ENCODE peak calls at places on chromosome 18, in eight cellular contexts. One of them, this sample, is unnamed.

GRCh38 chr18:57051586-57052044 is 95.3 kb upstream of the BOD1L2 start:
- DNase-seq in MM.1S: peak; percentile 82
- DNase-seq in psoas muscle: no peak
- DNase-seq in right lobe of liver: peak; percentile 58
- DNase-seq in fibroblast of the aortic adventitia: no peak
- DNase-seq in lower lobe of right lung: no peak
- DNase-seq in left ventricle myocardium inferior: no peak
- DNase-seq in fibroblast of lung: no peak
- DNase-seq in this sample: no peak

GRCh38 chr18:26956894-26957293 is 91.4 kb upstream of the AQP4 start:
- DNase-seq in psoas muscle: no peak
- DNase-seq in right lobe of liver: no peak
- DNase-seq in fibroblast of the aortic adventitia: no peak
- DNase-seq in left ventricle myocardium inferior: no peak
- DNase-seq in lower lobe of right lung: no peak
- DNase-seq in fibroblast of lung: no peak
- DNase-seq in MM.1S: no peak
- DNase-seq in this sample: no peak

GRCh38 chr18:2963048-2963447 is 49.9 kb downstream of the LPIN2 start:
- DNase-seq in left ventricle myocardium inferior: no peak
- DNase-seq in MM.1S: no peak
- DNase-seq in right lobe of liver: no peak
- DNase-seq in fibroblast of lung: no peak
- DNase-seq in lower lobe of right lung: no peak
- DNase-seq in fibroblast of the aortic adventitia: no peak
- DNase-seq in psoas muscle: no peak
- DNase-seq in this sample: no peak

GRCh38 chr18:70121842-70122241 is 83.6 kb downstream of the RTTN start:
- DNase-seq in fibroblast of lung: no peak
- DNase-seq in lower lobe of right lung: no peak
- DNase-seq in fibroblast of the aortic adventitia: no peak
- DNase-seq in right lobe of liver: no peak
- DNase-seq in psoas muscle: no peak
- DNase-seq in MM.1S: no peak
- DNase-seq in left ventricle myocardium inferior: no peak
- DNase-seq in this sample: no peak

GRCh38 chr18:2920546-2921343 is 73.9 kb downstream of the EMILIN2 start:
- DNase-seq in right lobe of liver: no peak
- DNase-seq in MM.1S: no peak
- DNase-seq in fibroblast of lung: no peak
- DNase-seq in fibroblast of the aortic adventitia: no peak
- DNase-seq in psoas muscle: no peak
- DNase-seq in lower lobe of right lung: no peak
- DNase-seq in left ventricle myocardium inferior: no peak
- DNase-seq in this sample: no peak

GRCh38 chr18:79687806-79688205 is 8.2 kb downstream of the CTDP1 start:
- DNase-seq in right lobe of liver: no peak
- DNase-seq in fibroblast of the aortic adventitia: peak; percentile 6
- DNase-seq in left ventricle myocardium inferior: no peak
- DNase-seq in fibroblast of lung: peak; percentile 46
- DNase-seq in lower lobe of right lung: no peak
- DNase-seq in MM.1S: no peak
- DNase-seq in psoas muscle: no peak
- DNase-seq in this sample: peak; percentile 39

GRCh38 chr18:45628979-45629958 is 14.0 kb downstream of the SLC14A2 start:
- DNase-seq in lower lobe of right lung: no peak
- DNase-seq in psoas muscle: no peak
- DNase-seq in fibroblast of the aortic adventitia: peak; percentile 50
- DNase-seq in left ventricle myocardium inferior: no peak
- DNase-seq in MM.1S: no peak
- DNase-seq in right lobe of liver: no peak
- DNase-seq in fibroblast of lung: peak; percentile 25
- DNase-seq in this sample: peak; percentile 84

GRCh38 chr18:43587538-43588153 is 310.4 kb upstream of the SYT4 start:
- DNase-seq in lower lobe of right lung: no peak
- DNase-seq in MM.1S: peak; percentile 42
- DNase-seq in fibroblast of the aortic adventitia: peak; percentile 60
- DNase-seq in psoas muscle: no peak
- DNase-seq in fibroblast of lung: peak; percentile 64
- DNase-seq in left ventricle myocardium inferior: no peak
- DNase-seq in right lobe of liver: no peak
- DNase-seq in this sample: peak; percentile 54

GRCh38 chr18:47420130-47420529 is 168.7 kb upstream of the SKOR2 start:
- DNase-seq in fibroblast of the aortic adventitia: no peak
- DNase-seq in left ventricle myocardium inferior: no peak
- DNase-seq in lower lobe of right lung: no peak
- DNase-seq in fibroblast of lung: no peak
- DNase-seq in MM.1S: peak; percentile 33
- DNase-seq in psoas muscle: no peak
- DNase-seq in right lobe of liver: no peak
- DNase-seq in this sample: no peak
- H3K4me3 ChIP-seq in fibroblast of the aortic adventitia: no peak overlapping the region
- H3K4me3 ChIP-seq in left ventricle myocardium inferior: no peak overlapping the region
- H3K4me3 ChIP-seq in lower lobe of right lung: no peak overlapping the region
- H3K4me3 ChIP-seq in fibroblast of lung: no peak overlapping the region
- H3K4me3 ChIP-seq in MM.1S: no peak overlapping the region
- H3K4me3 ChIP-seq in psoas muscle: no peak overlapping the region
- H3K4me3 ChIP-seq in right lobe of liver: no peak overlapping the region
- H3K4me3 ChIP-seq in this sample: no peak overlapping the region

DNA sequence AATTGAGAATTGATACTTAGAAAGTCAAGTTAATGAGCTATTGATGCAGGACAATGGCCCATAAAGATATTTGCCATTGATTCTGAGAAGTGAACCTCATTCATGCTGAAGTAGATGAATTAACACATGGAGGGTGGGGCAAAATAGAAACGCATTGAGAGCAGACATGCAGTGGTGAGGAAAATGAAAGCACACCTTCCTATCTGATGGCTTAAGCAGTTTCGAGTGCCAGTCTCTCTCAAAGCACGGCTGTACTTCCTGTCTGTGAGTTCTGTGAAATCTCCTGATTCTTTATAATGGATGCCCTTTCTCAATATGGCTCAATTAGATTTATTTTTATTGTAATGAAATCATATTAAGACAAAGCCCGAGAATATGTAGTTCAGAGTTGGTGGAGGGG is 246.9 kb downstream of the TMX3 start:
- DNase-seq in fibroblast of the aortic adventitia: no peak
- DNase-seq in left ventricle myocardium inferior: no peak
- DNase-seq in right lobe of liver: no peak
- DNase-seq in MM.1S: peak; percentile 86
- DNase-seq in lower lobe of right lung: no peak
- DNase-seq in psoas muscle: no peak
- DNase-seq in fibroblast of lung: no peak
- DNase-seq in this sample: no peak
- TF ChIP-seq CTCF in fibroblast of the aortic adventitia: no peak
- TF ChIP-seq CTCF in left ventricle myocardium inferior: no peak
- TF ChIP-seq CTCF in right lobe of liver: no peak
- TF ChIP-seq CTCF in MM.1S: no peak
- TF ChIP-seq CTCF in lower lobe of right lung: no peak
- TF ChIP-seq CTCF in psoas muscle: no peak
- TF ChIP-seq CTCF in fibroblast of lung: no peak
- TF ChIP-seq CTCF in this sample: no peak

GRCh38 chr18:23982154-23983071 is 32.1 kb upstream of the TTC39C start:
- DNase-seq in left ventricle myocardium inferior: peak; percentile 58
- DNase-seq in fibroblast of the aortic adventitia: peak; percentile 82
- DNase-seq in lower lobe of right lung: no peak
- DNase-seq in fibroblast of lung: peak; percentile 76
- DNase-seq in psoas muscle: peak; percentile 67
- DNase-seq in right lobe of liver: peak; percentile 69
- DNase-seq in MM.1S: no peak
- DNase-seq in this sample: no peak
- H3K4me3 ChIP-seq in left ventricle myocardium inferior: peak overlapping the region; percentile 21
- H3K4me3 ChIP-seq in fibroblast of the aortic adventitia: no peak overlapping the region
- H3K4me3 ChIP-seq in lower lobe of right lung: no peak overlapping the region
- H3K4me3 ChIP-seq in fibroblast of lung: peak overlapping the region; percentile 31
- H3K4me3 ChIP-seq in psoas muscle: no peak overlapping the region
- H3K4me3 ChIP-seq in right lobe of liver: no peak overlapping the region
- H3K4me3 ChIP-seq in MM.1S: no peak overlapping the region
- H3K4me3 ChIP-seq in this sample: no peak overlapping the region

GRCh38 chr18:67845035-67845434 is 328.5 kb upstream of the DSEL start:
- DNase-seq in MM.1S: no peak
- DNase-seq in fibroblast of lung: peak; percentile 32
- DNase-seq in psoas muscle: no peak
- DNase-seq in fibroblast of the aortic adventitia: peak; percentile 38
- DNase-seq in left ventricle myocardium inferior: no peak
- DNase-seq in right lobe of liver: no peak
- DNase-seq in lower lobe of right lung: no peak
- DNase-seq in this sample: peak; percentile 23
- TF ChIP-seq CTCF in MM.1S: no peak
- TF ChIP-seq CTCF in fibroblast of lung: no peak
- TF ChIP-seq CTCF in psoas muscle: no peak
- TF ChIP-seq CTCF in fibroblast of the aortic adventitia: peak; percentile 12
- TF ChIP-seq CTCF in left ventricle myocardium inferior: no peak
- TF ChIP-seq CTCF in right lobe of liver: peak; percentile 27
- TF ChIP-seq CTCF in lower lobe of right lung: no peak
- TF ChIP-seq CTCF in this sample: peak; percentile 26

GRCh38 chr18:23733895-23734294 is 44.6 kb downstream of the LAMA3 start:
- DNase-seq in left ventricle myocardium inferior: no peak
- DNase-seq in right lobe of liver: no peak
- DNase-seq in fibroblast of lung: no peak
- DNase-seq in MM.1S: no peak
- DNase-seq in psoas muscle: no peak
- DNase-seq in fibroblast of the aortic adventitia: no peak
- DNase-seq in lower lobe of right lung: no peak
- DNase-seq in this sample: no peak
- H3K4me3 ChIP-seq in left ventricle myocardium inferior: no peak overlapping the region
- H3K4me3 ChIP-seq in right lobe of liver: no peak overlapping the region
- H3K4me3 ChIP-seq in fibroblast of lung: no peak overlapping the region
- H3K4me3 ChIP-seq in MM.1S: no peak overlapping the region
- H3K4me3 ChIP-seq in psoas muscle: no peak overlapping the region
- H3K4me3 ChIP-seq in fibroblast of the aortic adventitia: no peak overlapping the region
- H3K4me3 ChIP-seq in lower lobe of right lung: no peak overlapping the region
- H3K4me3 ChIP-seq in this sample: no peak overlapping the region

GRCh38 chr18:477565-477964 is 22.9 kb downstream of the COLEC12 start:
- DNase-seq in lower lobe of right lung: no peak
- DNase-seq in fibroblast of the aortic adventitia: no peak
- DNase-seq in left ventricle myocardium inferior: no peak
- DNase-seq in psoas muscle: no peak
- DNase-seq in right lobe of liver: peak; percentile 31
- DNase-seq in MM.1S: peak; percentile 64
- DNase-seq in fibroblast of lung: no peak
- DNase-seq in this sample: no peak
- TF ChIP-seq CTCF in lower lobe of right lung: peak; percentile 53
- TF ChIP-seq CTCF in fibroblast of the aortic adventitia: peak; percentile 14
- TF ChIP-seq CTCF in left ventricle myocardium inferior: peak; percentile 24
- TF ChIP-seq CTCF in psoas muscle: no peak
- TF ChIP-seq CTCF in right lobe of liver: peak; percentile 30
- TF ChIP-seq CTCF in MM.1S: peak; percentile 67
- TF ChIP-seq CTCF in fibroblast of lung: no peak
- TF ChIP-seq CTCF in this sample: peak; percentile 27

DNA sequence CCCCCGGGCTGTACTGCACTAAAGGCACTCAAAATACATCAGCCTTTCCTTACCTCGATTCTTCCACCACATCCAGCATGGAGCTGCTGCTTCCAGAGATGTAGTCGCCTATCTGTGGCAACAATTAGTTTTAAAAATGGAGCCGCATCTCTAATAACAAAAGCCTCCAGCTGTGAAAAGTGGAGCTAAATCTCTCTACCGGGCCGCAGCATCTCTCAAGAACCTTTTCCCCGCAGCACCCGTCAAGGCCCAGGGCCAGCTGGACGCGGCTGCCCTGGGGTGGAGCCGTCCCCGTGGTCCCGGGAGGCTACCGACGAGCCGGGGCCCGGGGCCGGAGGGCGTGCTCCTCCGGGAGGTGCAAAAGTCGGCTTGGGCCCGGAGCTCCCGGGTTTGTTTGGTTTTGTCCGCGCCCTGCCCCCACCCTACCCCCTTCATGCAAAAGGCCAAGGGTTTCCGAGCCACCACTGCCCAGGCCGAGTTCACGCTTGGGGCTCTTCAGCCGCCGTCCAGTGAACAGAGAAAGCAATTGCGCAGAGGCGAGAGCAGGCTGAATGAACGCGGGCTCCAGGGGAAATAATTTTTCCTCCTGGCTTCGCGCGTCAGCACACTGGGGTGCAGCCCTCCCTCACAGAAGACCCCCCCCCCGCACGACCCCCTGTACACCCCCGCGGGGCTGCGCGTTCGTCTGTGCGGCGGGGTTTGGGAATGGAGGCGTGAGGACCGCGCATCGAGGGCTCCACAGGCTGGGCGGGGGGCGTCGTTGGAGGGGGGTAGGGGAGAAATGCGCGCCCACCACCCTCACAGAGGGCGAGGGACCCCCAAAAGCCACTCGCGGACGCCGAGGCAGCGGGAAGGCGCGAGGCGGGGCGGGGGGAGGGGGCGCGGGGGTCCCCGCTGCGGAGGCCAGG is 554 bp upstream of the GREB1L start:
- DNase-seq in right lobe of liver: peak; percentile 71
- DNase-seq in left ventricle myocardium inferior: no peak
- DNase-seq in fibroblast of the aortic adventitia: no peak
- DNase-seq in lower lobe of right lung: no peak
- DNase-seq in MM.1S: no peak
- DNase-seq in psoas muscle: peak; percentile 59
- DNase-seq in fibroblast of lung: no peak
- DNase-seq in this sample: no peak
- H3K4me3 ChIP-seq in right lobe of liver: peak overlapping the region; percentile 63
- H3K4me3 ChIP-seq in left ventricle myocardium inferior: peak overlapping the region; percentile 78
- H3K4me3 ChIP-seq in fibroblast of the aortic adventitia: peak overlapping the region; percentile 13
- H3K4me3 ChIP-seq in lower lobe of right lung: peak overlapping the region; percentile 57
- H3K4me3 ChIP-seq in MM.1S: peak overlapping the region; percentile 35
- H3K4me3 ChIP-seq in psoas muscle: peak overlapping the region; percentile 87
- H3K4me3 ChIP-seq in fibroblast of lung: peak overlapping the region; percentile 7
- H3K4me3 ChIP-seq in this sample: peak overlapping the region; percentile 58

GRCh38 chr18:35376742-35377695 is at the start of gene ZNF396:
- DNase-seq in MM.1S: peak; percentile 60
- DNase-seq in fibroblast of lung: peak; percentile 51
- DNase-seq in psoas muscle: peak; percentile 90
- DNase-seq in left ventricle myocardium inferior: peak; percentile 85
- DNase-seq in right lobe of liver: peak; percentile 87
- DNase-seq in fibroblast of the aortic adventitia: peak; percentile 43
- DNase-seq in lower lobe of right lung: peak; percentile 93
- DNase-seq in this sample: peak; percentile 23
- TF ChIP-seq CTCF in MM.1S: no peak
- TF ChIP-seq CTCF in fibroblast of lung: no peak
- TF ChIP-seq CTCF in psoas muscle: no peak
- TF ChIP-seq CTCF in left ventricle myocardium inferior: no peak
- TF ChIP-seq CTCF in right lobe of liver: no peak
- TF ChIP-seq CTCF in fibroblast of the aortic adventitia: no peak
- TF ChIP-seq CTCF in lower lobe of right lung: no peak
- TF ChIP-seq CTCF in this sample: no peak

GRCh38 chr18:12840382-12840781 is 43.7 kb downstream of the PTPN2 start:
- DNase-seq in left ventricle myocardium inferior: no peak
- DNase-seq in fibroblast of lung: no peak
- DNase-seq in fibroblast of the aortic adventitia: no peak
- DNase-seq in right lobe of liver: no peak
- DNase-seq in psoas muscle: no peak
- DNase-seq in MM.1S: no peak
- DNase-seq in lower lobe of right lung: no peak
- DNase-seq in this sample: no peak
- H3K4me3 ChIP-seq in left ventricle myocardium inferior: no peak overlapping the region
- H3K4me3 ChIP-seq in fibroblast of lung: no peak overlapping the region
- H3K4me3 ChIP-seq in fibroblast of the aortic adventitia: no peak overlapping the region
- H3K4me3 ChIP-seq in right lobe of liver: no peak overlapping the region
- H3K4me3 ChIP-seq in psoas muscle: no peak overlapping the region
- H3K4me3 ChIP-seq in MM.1S: peak overlapping the region; percentile 45
- H3K4me3 ChIP-seq in lower lobe of right lung: no peak overlapping the region
- H3K4me3 ChIP-seq in this sample: no peak overlapping the region

This sample was measured in bronchial epithelial cell.